ENCODE peak calls at places on chromosome 20, in eight cellular contexts. One of them, this sample, is unnamed.

GRCh38 chr20:56730003-56730402 is 100.9 kb downstream of the TFAP2C start:
- DNase-seq in naive thymus-derived CD4-positive, alpha-beta T cell: no peak
- DNase-seq in activated gamma-delta T cell treated with Interleukin-2 at 50 U/mL for 16 hours: no peak
- DNase-seq in posterior vena cava: no peak
- DNase-seq in T47D: no peak
- DNase-seq in ovary: no peak
- DNase-seq in NCI-H1092 treated with DMSO at 0.1 percent for 48 hours: no peak
- DNase-seq in AG09319: no peak
- DNase-seq in this sample: no peak

GRCh38 chr20:1941226-1941625 is 46.0 kb downstream of the SIRPA start:
- DNase-seq in activated gamma-delta T cell treated with Interleukin-2 at 50 U/mL for 16 hours: no peak
- DNase-seq in AG09319: no peak
- DNase-seq in posterior vena cava: peak
- DNase-seq in NCI-H1092 treated with DMSO at 0.1 percent for 48 hours: no peak
- DNase-seq in naive thymus-derived CD4-positive, alpha-beta T cell: no peak
- DNase-seq in ovary: no peak
- DNase-seq in T47D: no peak
- DNase-seq in this sample: peak

GRCh38 chr20:44028341-44028715 is 113.7 kb downstream of the TOX2 start:
- DNase-seq in AG09319: no peak
- DNase-seq in naive thymus-derived CD4-positive, alpha-beta T cell: no peak
- DNase-seq in NCI-H1092 treated with DMSO at 0.1 percent for 48 hours: no peak
- DNase-seq in posterior vena cava: no peak
- DNase-seq in activated gamma-delta T cell treated with Interleukin-2 at 50 U/mL for 16 hours: no peak
- DNase-seq in ovary: no peak
- DNase-seq in T47D: no peak
- DNase-seq in this sample: no peak

GRCh38 chr20:2760381-2761305 is 39.8 kb downstream of the CPXM1 start:
- DNase-seq in T47D: no peak
- DNase-seq in NCI-H1092 treated with DMSO at 0.1 percent for 48 hours: no peak
- DNase-seq in naive thymus-derived CD4-positive, alpha-beta T cell: no peak
- DNase-seq in activated gamma-delta T cell treated with Interleukin-2 at 50 U/mL for 16 hours: no peak
- DNase-seq in ovary: no peak
- DNase-seq in posterior vena cava: no peak
- DNase-seq in AG09319: no peak
- DNase-seq in this sample: no peak

GRCh38 chr20:18310592-18310991 is 22.3 kb downstream of the ZNF133 start:
- DNase-seq in activated gamma-delta T cell treated with Interleukin-2 at 50 U/mL for 16 hours: no peak
- DNase-seq in NCI-H1092 treated with DMSO at 0.1 percent for 48 hours: no peak
- DNase-seq in ovary: no peak
- DNase-seq in posterior vena cava: no peak
- DNase-seq in AG09319: no peak
- DNase-seq in T47D: no peak
- DNase-seq in naive thymus-derived CD4-positive, alpha-beta T cell: no peak
- DNase-seq in this sample: no peak

GRCh38 chr20:40652426-40652825 is 36.6 kb downstream of the MAFB start:
- DNase-seq in T47D: no peak
- DNase-seq in naive thymus-derived CD4-positive, alpha-beta T cell: no peak
- DNase-seq in NCI-H1092 treated with DMSO at 0.1 percent for 48 hours: no peak
- DNase-seq in activated gamma-delta T cell treated with Interleukin-2 at 50 U/mL for 16 hours: no peak
- DNase-seq in ovary: no peak
- DNase-seq in AG09319: no peak
- DNase-seq in posterior vena cava: no peak
- DNase-seq in this sample: no peak

GRCh38 chr20:49570828-49571552 is 3.1 kb upstream of the PTGIS start:
- DNase-seq in NCI-H1092 treated with DMSO at 0.1 percent for 48 hours: no peak
- DNase-seq in ovary: no peak
- DNase-seq in activated gamma-delta T cell treated with Interleukin-2 at 50 U/mL for 16 hours: no peak
- DNase-seq in naive thymus-derived CD4-positive, alpha-beta T cell: no peak
- DNase-seq in posterior vena cava: no peak
- DNase-seq in T47D: no peak
- DNase-seq in AG09319: no peak
- DNase-seq in this sample: no peak

GRCh38 chr20:13793001-13793400 is 8.2 kb downstream of the NDUFAF5 start:
- DNase-seq in activated gamma-delta T cell treated with Interleukin-2 at 50 U/mL for 16 hours: no peak
- DNase-seq in T47D: no peak
- DNase-seq in NCI-H1092 treated with DMSO at 0.1 percent for 48 hours: no peak
- DNase-seq in AG09319: no peak
- DNase-seq in posterior vena cava: no peak
- DNase-seq in naive thymus-derived CD4-positive, alpha-beta T cell: no peak
- DNase-seq in ovary: no peak
- DNase-seq in this sample: no peak

GRCh38 chr20:63657937-63658748 is at the start of gene RTEL1:
- DNase-seq in T47D: peak
- DNase-seq in ovary: peak
- DNase-seq in AG09319: peak
- DNase-seq in activated gamma-delta T cell treated with Interleukin-2 at 50 U/mL for 16 hours: peak
- DNase-seq in posterior vena cava: peak
- DNase-seq in NCI-H1092 treated with DMSO at 0.1 percent for 48 hours: peak
- DNase-seq in naive thymus-derived CD4-positive, alpha-beta T cell: peak
- DNase-seq in this sample: peak

GRCh38 chr20:14406495-14406894 is 69.1 kb upstream of the FLRT3 start:
- DNase-seq in naive thymus-derived CD4-positive, alpha-beta T cell: no peak
- DNase-seq in NCI-H1092 treated with DMSO at 0.1 percent for 48 hours: no peak
- DNase-seq in T47D: no peak
- DNase-seq in activated gamma-delta T cell treated with Interleukin-2 at 50 U/mL for 16 hours: no peak
- DNase-seq in posterior vena cava: no peak
- DNase-seq in AG09319: no peak
- DNase-seq in ovary: no peak
- DNase-seq in this sample: no peak

GRCh38 chr20:1748777-1749176 is 91.2 kb upstream of the SIRPG start:
- DNase-seq in posterior vena cava: no peak
- DNase-seq in ovary: no peak
- DNase-seq in T47D: no peak
- DNase-seq in naive thymus-derived CD4-positive, alpha-beta T cell: no peak
- DNase-seq in NCI-H1092 treated with DMSO at 0.1 percent for 48 hours: no peak
- DNase-seq in activated gamma-delta T cell treated with Interleukin-2 at 50 U/mL for 16 hours: no peak
- DNase-seq in AG09319: no peak
- DNase-seq in this sample: no peak

GRCh38 chr20:49475979-49476378 is 6.5 kb downstream of the KCNB1 start:
- DNase-seq in T47D: no peak
- DNase-seq in NCI-H1092 treated with DMSO at 0.1 percent for 48 hours: no peak
- DNase-seq in ovary: no peak
- DNase-seq in activated gamma-delta T cell treated with Interleukin-2 at 50 U/mL for 16 hours: no peak
- DNase-seq in naive thymus-derived CD4-positive, alpha-beta T cell: no peak
- DNase-seq in posterior vena cava: no peak
- DNase-seq in AG09319: no peak
- DNase-seq in this sample: no peak

GRCh38 chr20:42652261-42652660 is 537.4 kb downstream of the PTPRT start:
- DNase-seq in T47D: no peak
- DNase-seq in naive thymus-derived CD4-positive, alpha-beta T cell: no peak
- DNase-seq in posterior vena cava: no peak
- DNase-seq in ovary: no peak
- DNase-seq in activated gamma-delta T cell treated with Interleukin-2 at 50 U/mL for 16 hours: no peak
- DNase-seq in AG09319: no peak
- DNase-seq in NCI-H1092 treated with DMSO at 0.1 percent for 48 hours: no peak
- DNase-seq in this sample: no peak

GRCh38 chr20:29497261-29497671 is 1760.2 kb upstream of the DEFB115 start:
- DNase-seq in NCI-H1092 treated with DMSO at 0.1 percent for 48 hours: peak
- DNase-seq in activated gamma-delta T cell treated with Interleukin-2 at 50 U/mL for 16 hours: no peak
- DNase-seq in posterior vena cava: peak
- DNase-seq in T47D: peak
- DNase-seq in AG09319: no peak
- DNase-seq in ovary: peak
- DNase-seq in naive thymus-derived CD4-positive, alpha-beta T cell: no peak
- DNase-seq in this sample: peak

GRCh38 chr20:32638848-32639247 is 34.9 kb downstream of the C20orf203 start:
- DNase-seq in T47D: no peak
- DNase-seq in NCI-H1092 treated with DMSO at 0.1 percent for 48 hours: peak
- DNase-seq in posterior vena cava: no peak
- DNase-seq in AG09319: no peak
- DNase-seq in naive thymus-derived CD4-positive, alpha-beta T cell: no peak
- DNase-seq in activated gamma-delta T cell treated with Interleukin-2 at 50 U/mL for 16 hours: no peak
- DNase-seq in ovary: peak
- DNase-seq in this sample: no peak

GRCh38 chr20:62133051-62133845 is 9.9 kb downstream of the PSMA7 start:
- DNase-seq in posterior vena cava: peak
- DNase-seq in AG09319: no peak
- DNase-seq in activated gamma-delta T cell treated with Interleukin-2 at 50 U/mL for 16 hours: no peak
- DNase-seq in NCI-H1092 treated with DMSO at 0.1 percent for 48 hours: no peak
- DNase-seq in T47D: no peak
- DNase-seq in naive thymus-derived CD4-positive, alpha-beta T cell: no peak
- DNase-seq in ovary: no peak
- DNase-seq in this sample: no peak

GRCh38 chr20:24836041-24836533 is 113.0 kb upstream of the CST7 start:
- DNase-seq in naive thymus-derived CD4-positive, alpha-beta T cell: no peak
- DNase-seq in ovary: no peak
- DNase-seq in AG09319: no peak
- DNase-seq in activated gamma-delta T cell treated with Interleukin-2 at 50 U/mL for 16 hours: no peak
- DNase-seq in NCI-H1092 treated with DMSO at 0.1 percent for 48 hours: no peak
- DNase-seq in T47D: no peak
- DNase-seq in posterior vena cava: no peak
- DNase-seq in this sample: no peak

GRCh38 chr20:8756410-8756809 is 312.5 kb upstream of the PLCB4 start:
- DNase-seq in activated gamma-delta T cell treated with Interleukin-2 at 50 U/mL for 16 hours: no peak
- DNase-seq in NCI-H1092 treated with DMSO at 0.1 percent for 48 hours: no peak
- DNase-seq in posterior vena cava: peak
- DNase-seq in T47D: no peak
- DNase-seq in ovary: no peak
- DNase-seq in AG09319: no peak
- DNase-seq in naive thymus-derived CD4-positive, alpha-beta T cell: no peak
- DNase-seq in this sample: no peak

GRCh38 chr20:46202758-46203509 is 84.8 kb downstream of the CD40 start:
- DNase-seq in posterior vena cava: no peak
- DNase-seq in ovary: peak
- DNase-seq in naive thymus-derived CD4-positive, alpha-beta T cell: no peak
- DNase-seq in NCI-H1092 treated with DMSO at 0.1 percent for 48 hours: no peak
- DNase-seq in AG09319: no peak
- DNase-seq in activated gamma-delta T cell treated with Interleukin-2 at 50 U/mL for 16 hours: no peak
- DNase-seq in T47D: peak
- DNase-seq in this sample: peak

GRCh38 chr20:4578375-4578774 is 143.3 kb upstream of the PRND start:
- DNase-seq in naive thymus-derived CD4-positive, alpha-beta T cell: no peak
- DNase-seq in activated gamma-delta T cell treated with Interleukin-2 at 50 U/mL for 16 hours: no peak
- DNase-seq in NCI-H1092 treated with DMSO at 0.1 percent for 48 hours: no peak
- DNase-seq in posterior vena cava: no peak
- DNase-seq in ovary: no peak
- DNase-seq in T47D: no peak
- DNase-seq in AG09319: no peak
- DNase-seq in this sample: no peak

GRCh38 chr20:52103469-52103910 is 88.1 kb downstream of the ZFP64 start:
- DNase-seq in NCI-H1092 treated with DMSO at 0.1 percent for 48 hours: no peak
- DNase-seq in ovary: no peak
- DNase-seq in AG09319: no peak
- DNase-seq in posterior vena cava: no peak
- DNase-seq in naive thymus-derived CD4-positive, alpha-beta T cell: no peak
- DNase-seq in T47D: no peak
- DNase-seq in activated gamma-delta T cell treated with Interleukin-2 at 50 U/mL for 16 hours: no peak
- DNase-seq in this sample: no peak

GRCh38 chr20:19986419-19986818 is 30.7 kb upstream of the NAA20 start:
- DNase-seq in naive thymus-derived CD4-positive, alpha-beta T cell: no peak
- DNase-seq in posterior vena cava: no peak
- DNase-seq in ovary: no peak
- DNase-seq in T47D: no peak
- DNase-seq in activated gamma-delta T cell treated with Interleukin-2 at 50 U/mL for 16 hours: no peak
- DNase-seq in AG09319: no peak
- DNase-seq in NCI-H1092 treated with DMSO at 0.1 percent for 48 hours: no peak
- DNase-seq in this sample: no peak

GRCh38 chr20:37243937-37244571 is 17.6 kb downstream of the GHRH start:
- DNase-seq in activated gamma-delta T cell treated with Interleukin-2 at 50 U/mL for 16 hours: no peak
- DNase-seq in posterior vena cava: no peak
- DNase-seq in T47D: no peak
- DNase-seq in ovary: no peak
- DNase-seq in naive thymus-derived CD4-positive, alpha-beta T cell: no peak
- DNase-seq in NCI-H1092 treated with DMSO at 0.1 percent for 48 hours: peak
- DNase-seq in AG09319: no peak
- DNase-seq in this sample: peak